ENCODE peak calls at places on chromosomes 4 and X, in six cellular contexts. I is CD4-positive, CD25-positive, alpha-beta regulatory T cell; Z is midbrain; B is iris pigment epithelial cell; W is foreskin melanocyte; K is HS-27A. R is an unnamed sample.

GRCh38 chr4:147198411-147199051 is 252.9 kb upstream of the TTC29 start:
- DNase-seq in I (no peak), B (peak), K (peak), W (no peak), Z (no peak), R (no peak)

GRCh38 chr4:76723373-76723772 is 174.6 kb downstream of the SOWAHB start:
- DNase-seq in B (peak), W (no peak), K (no peak), I (no peak), Z (no peak), R (no peak)

GRCh38 chr4:36325499-36325898 is 44.1 kb downstream of the DTHD1 start:
- DNase-seq in I (no peak), K (no peak), B (no peak), Z (no peak), W (no peak), R (no peak)

GRCh38 chr4:56910172-56910967 is 2.7 kb downstream of the REST start:
- DNase-seq in B (no peak), Z (no peak), K (no peak), W (peak), I (no peak), R (no peak)

GRCh38 chrX:2334237-2334636 is 166.5 kb downstream of the DHRSX start:
- DNase-seq in Z (no peak), I (no peak), B (peak), K (no peak), W (no peak), R (no peak)

GRCh38 chr4:184253072-184253420 is 35.4 kb upstream of the ENPP6 start:
- DNase-seq in I (no peak), W (no peak), Z (no peak), K (no peak), B (no peak), R (no peak)

GRCh38 chr4:122689972-122690371 is 42.5 kb upstream of the BBS12 start:
- DNase-seq in Z (no peak), W (no peak), I (no peak), K (no peak), B (no peak), R (peak)

GRCh38 chr4:29970626-29971025 is 749.5 kb upstream of the PCDH7 start:
- DNase-seq in Z (no peak), K (no peak), W (peak), B (peak), I (no peak), R (no peak)

GRCh38 chrX:8981742-8982141 is 52.2 kb downstream of the FAM9B start:
- DNase-seq in Z (no peak), B (no peak), K (no peak), I (peak), W (no peak), R (no peak)

GRCh38 chrX:31266172-31267076 is 194.6 kb upstream of the FTHL17 start:
- DNase-seq in B (peak), I (peak), Z (peak), K (no peak), W (no peak), R (peak)

GRCh38 chr4:10151182-10151581 is 34.6 kb upstream of the WDR1 start:
- DNase-seq in I (no peak), Z (no peak), K (no peak), B (no peak), W (no peak), R (no peak)

GRCh38 chrX:72270316-72270866 is 6.7 kb downstream of the RPS4X start:
- DNase-seq in W (no peak), Z (no peak), B (no peak), I (no peak), K (no peak), R (no peak)

GRCh38 chr4:28378109-28378830 is 1517.6 kb downstream of the STIM2 start:
- DNase-seq in I (no peak), K (no peak), W (no peak), B (no peak), Z (no peak), R (no peak)

GRCh38 chr4:1399508-1400190 is 6.6 kb downstream of the NKX1-1 start:
- DNase-seq in Z (no peak), W (no peak), K (no peak), I (no peak), B (no peak), R (no peak)

GRCh38 chr4:24514808-24515207 is 69.5 kb downstream of the DHX15 start:
- DNase-seq in I (no peak), K (no peak), B (no peak), W (no peak), Z (no peak), R (no peak)

GRCh38 chrX:22047470-22047869 is 15.3 kb downstream of the PHEX start:
- DNase-seq in W (no peak), K (no peak), B (no peak), I (no peak), Z (no peak), R (no peak)

GRCh38 chrX:112840382-112841113 is at the start of gene AMOT:
- DNase-seq in Z (peak), B (peak), K (no peak), W (peak), I (peak), R (peak)

GRCh38 chrX:28347526-28347925 is 239.7 kb upstream of the IL1RAPL1 start:
- DNase-seq in Z (no peak), B (no peak), K (no peak), I (no peak), W (no peak), R (no peak)

GRCh38 chr4:140091305-140091704 is 62.7 kb downstream of the MAML3 start:
- DNase-seq in W (no peak), K (no peak), Z (no peak), B (no peak), I (no peak), R (no peak)

GRCh38 chrX:10922158-10922557 is 189.0 kb upstream of the HCCS start:
- DNase-seq in Z (no peak), B (peak), W (peak), I (no peak), K (peak), R (no peak)

GRCh38 chr4:166735553-166735952 is 498.7 kb downstream of the SPOCK3 start:
- DNase-seq in W (no peak), Z (no peak), I (no peak), B (no peak), K (no peak), R (no peak)

GRCh38 chrX:386768-387575 is at the start of gene PPP2R3B:
- DNase-seq in Z (no peak), K (peak), I (peak), B (peak), W (peak), R (peak)

GRCh38 chr4:145815626-145816025 is 123.0 kb downstream of the ZNF827 start:
- DNase-seq in I (no peak), Z (no peak), W (no peak), B (peak), K (no peak), R (no peak)

GRCh38 chrX:13373807-13374187 is 53.9 kb upstream of the ATXN3L start:
- DNase-seq in Z (no peak), K (no peak), W (no peak), B (peak), I (no peak), R (no peak)

GRCh38 chr4:87053802-87054767 is 119.3 kb downstream of the AFF1 start:
- DNase-seq in Z (no peak), I (no peak), W (no peak), B (no peak), K (no peak), R (no peak)

GRCh38 chr4:148376151-148376550 is 66.1 kb downstream of the NR3C2 start:
- DNase-seq in K (peak), B (peak), W (peak), I (peak), Z (no peak), R (peak)

GRCh38 chr4:81459233-81459632 is 12.5 kb downstream of the RASGEF1B start:
- DNase-seq in W (no peak), K (no peak), Z (no peak), I (no peak), B (no peak), R (no peak)

GRCh38 chr4:151524610-151525009 is 115.6 kb downstream of the FHIP1A start:
- DNase-seq in I (no peak), K (no peak), B (no peak), W (no peak), Z (no peak), R (no peak)

GRCh38 chrX:135740683-135741149 is 27.3 kb downstream of the CT45A3 start:
- DNase-seq in K (no peak), W (peak), B (no peak), Z (no peak), I (peak), R (peak)

GRCh38 chrX:10617964-10618342 is 2.4 kb downstream of the MID1 start:
- DNase-seq in W (no peak), B (peak), Z (no peak), K (no peak), I (no peak), R (no peak)

GRCh38 chr4:8355864-8356565 is 84.5 kb downstream of the ACOX3 start:
- DNase-seq in Z (no peak), B (peak), I (no peak), W (no peak), K (no peak), R (no peak)

GRCh38 chr4:82620126-82620525 is 58.3 kb upstream of the TMEM150C start:
- DNase-seq in W (peak), K (no peak), B (no peak), I (no peak), Z (no peak), R (no peak)

GRCh38 chr4:76533314-76533713 is 98.3 kb downstream of the SHROOM3 start:
- DNase-seq in I (no peak), B (no peak), K (no peak), Z (no peak), W (no peak), R (no peak)

GRCh38 chr4:153514001-153514526 is 47.9 kb downstream of the TMEM131L start:
- DNase-seq in Z (no peak), K (peak), B (peak), I (no peak), W (peak), R (no peak)

GRCh38 chr4:185839204-185839712 is 27.3 kb upstream of the SORBS2 start:
- DNase-seq in B (peak), W (peak), K (peak), Z (no peak), I (no peak), R (no peak)

R was measured in naive thymus-derived CD4-positive, alpha-beta T cell.